ENCODE peak calls at places on chromosomes 5 and 9, in six cellular contexts. R, U, T, W, G and Y are unnamed samples. For H3K36me3, the result is how much of the 10 kb centered on the place peaks cover.

GRCh38 chr5:161889971-161890370 is 42.1 kb downstream of the GABRA1 start:
- DNase-seq in U (peak), R (no peak), T (no peak), G (no peak), W (peak), Y (no peak)

GRCh38 chr5:57858905-57859304 is 376.3 kb upstream of the ACTBL2 start:
- DNase-seq in T (peak), W (no peak), R (no peak), G (no peak), U (no peak), Y (peak)

GRCh38 chr5:135013947-135014570 is 20.0 kb downstream of the PITX1 start:
- DNase-seq in R (no peak), W (no peak), T (no peak), G (no peak), U (no peak), Y (peak)

GRCh38 chr5:81544351-81545001 is 150.5 kb upstream of the ACOT12 start:
- DNase-seq in U (no peak), T (no peak), G (no peak), R (no peak), W (no peak), Y (peak)

GRCh38 chr9:116555102-116555501 is 132.0 kb upstream of the TRIM32 start:
- DNase-seq in U (no peak), W (no peak), R (no peak), T (no peak), G (no peak), Y (no peak)

GRCh38 chr9:65400886-65401285 is 115.9 kb upstream of the FOXD4L5 start:
- DNase-seq in G (no peak), U (no peak), W (no peak), R (no peak), T (no peak), Y (no peak)

GRCh38 chr5:50853151-50853550 is 186.7 kb downstream of the PARP8 start:
- DNase-seq in R (no peak), G (no peak), T (no peak), U (no peak), W (no peak), Y (no peak)

GRCh38 chr5:40790947-40791593 is 7.1 kb downstream of the PRKAA1 start:
- DNase-seq in W (no peak), R (no peak), G (no peak), U (no peak), T (no peak), Y (peak)

GRCh38 chr5:136195971-136196577 is 3.1 kb upstream of the SMIM32 start:
- DNase-seq in U (no peak), W (no peak), T (no peak), G (no peak), R (no peak), Y (no peak)

GRCh38 chr9:81801190-81801589 is 111.8 kb upstream of the TLE1 start:
- DNase-seq in G (no peak), T (peak), W (no peak), U (no peak), R (no peak), Y (peak)

GRCh38 chr5:96247097-96247675 is 185.9 kb downstream of the PCSK1 start:
- DNase-seq in W (no peak), G (no peak), U (peak), T (peak), R (no peak), Y (peak)

GRCh38 chr5:135221696-135222095 is 177.3 kb downstream of the MACROH2A1 start:
- DNase-seq in W (no peak), T (no peak), U (no peak), G (no peak), R (no peak), Y (no peak)

GRCh38 chr5:74130141-74130897 is 504.3 kb downstream of the ARHGEF28 start:
- DNase-seq in G (no peak), R (no peak), T (no peak), W (no peak), U (peak), Y (no peak)

GRCh38 chr5:35687961-35688360 is 70.3 kb downstream of the SPEF2 start:
- DNase-seq in T (no peak), U (no peak), G (no peak), W (no peak), R (no peak), Y (no peak)

GRCh38 chr5:124172389-124173003 is 573.9 kb downstream of the ZNF608 start:
- DNase-seq in U (peak), T (no peak), W (no peak), R (no peak), G (no peak), Y (no peak)

GRCh38 chr9:4796988-4797956 is 4.5 kb downstream of the RCL1 start:
- DNase-seq in T (peak), U (peak), G (no peak), W (peak), R (peak), Y (peak)

GRCh38 chr5:93299596-93300308 is 281.3 kb downstream of the NR2F1-AS1 start:
- DNase-seq in U (peak), W (peak), R (no peak), T (no peak), G (peak), Y (no peak)

GRCh38 chr5:60679816-60680215 is 20.1 kb downstream of the DEPDC1B start:
- DNase-seq in G (no peak), U (no peak), R (no peak), T (no peak), W (no peak), Y (no peak)

GRCh38 chr9:36948051-36948450 is 86.0 kb downstream of the PAX5 start:
- DNase-seq in T (no peak), G (no peak), W (no peak), R (no peak), U (no peak), Y (no peak)

GRCh38 chr5:132493821-132494220 is 3.2 kb upstream of the IRF1 start:
- DNase-seq in W (no peak), R (no peak), T (no peak), G (no peak), U (no peak), Y (no peak)

GRCh38 chr5:119063579-119064379 is 7.1 kb upstream of the DMXL1 start:
- DNase-seq in W (no peak), U (no peak), G (no peak), R (no peak), T (peak), Y (peak)

GRCh38 chr9:5510991-5511390 is 660 bp downstream of the PDCD1LG2 start:
- DNase-seq in T (no peak), G (no peak), W (no peak), R (no peak), U (no peak), Y (peak)

GRCh38 chr5:55540024-55540423 is 5.3 kb upstream of the PLPP1 start:
- DNase-seq in G (no peak), T (peak), R (peak), W (no peak), U (no peak), Y (peak)

GRCh38 chr5:1410156-1411014 is 34.9 kb downstream of the SLC6A3 start:
- DNase-seq in G (no peak), U (no peak), W (no peak), T (no peak), R (no peak), Y (no peak)
- H3K23ac ChIP-seq in G (no peak), U (no peak), W (no peak), T (no peak), R (no peak), Y (no peak)

GRCh38 chr5:31452314-31452713 is 79.6 kb downstream of the DROSHA start:
- DNase-seq in R (no peak), W (no peak), U (no peak), T (no peak), G (no peak), Y (peak)
- H3K36me3 ChIP-seq in R (under half), W (half or more), U (under half), T (under half), G (under half), Y (under half)

DNA sequence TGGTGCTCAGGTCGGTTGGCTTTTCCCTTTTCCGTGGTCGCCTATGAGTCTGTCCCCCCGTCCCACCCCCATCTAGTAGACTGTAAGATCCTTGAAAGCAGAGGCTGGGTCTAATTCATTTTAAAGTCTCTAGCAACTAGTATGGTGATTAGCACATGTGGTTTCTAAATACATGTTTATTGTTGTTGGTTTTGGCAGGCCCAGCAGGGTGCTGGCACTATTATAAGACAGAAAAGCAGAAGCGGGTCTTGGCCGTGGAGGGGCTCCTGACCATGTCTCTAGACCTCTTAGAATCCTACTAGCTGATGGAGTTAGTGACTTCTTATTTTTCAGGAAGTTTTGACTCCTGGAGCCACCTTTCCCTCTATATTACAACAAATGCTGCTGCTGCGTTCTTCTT is 61.5 kb upstream of the TNFSF8 start:
- DNase-seq in U (no peak), W (no peak), T (no peak), G (no peak), R (no peak), Y (no peak)
- H3K23ac ChIP-seq in U (no peak), W (no peak), T (no peak), G (no peak), R (no peak), Y (no peak)

GRCh38 chr9:128349772-128350171 is 9.4 kb downstream of the SLC27A4 start:
- DNase-seq in G (no peak), R (no peak), W (no peak), T (no peak), U (no peak), Y (no peak)
- H3K36me3 ChIP-seq in G (under half), R (half or more), W (half or more), T (half or more), U (under half), Y (half or more)

GRCh38 chr9:89647366-89648128 is 42.7 kb downstream of the GADD45G start:
- DNase-seq in T (no peak), R (no peak), U (no peak), G (no peak), W (no peak), Y (no peak)

GRCh38 chr9:89642789-89643188 is 38.0 kb downstream of the GADD45G start:
- DNase-seq in T (no peak), U (peak), G (no peak), W (no peak), R (peak), Y (no peak)

GRCh38 chr9:89648247-89649000 is 43.6 kb downstream of the GADD45G start:
- DNase-seq in G (no peak), U (no peak), W (no peak), T (no peak), R (peak), Y (no peak)

GRCh38 chr9:89649045-89649691 is 44.4 kb downstream of the GADD45G start:
- DNase-seq in G (no peak), W (no peak), T (no peak), U (no peak), R (no peak), Y (no peak)

GRCh38 chr9:89646189-89646588 is 41.4 kb downstream of the GADD45G start:
- DNase-seq in U (no peak), T (no peak), R (no peak), G (no peak), W (no peak), Y (no peak)
- H3K23ac ChIP-seq in U (no peak), T (no peak), R (no peak), G (no peak), W (no peak), Y (no peak)

DNA sequence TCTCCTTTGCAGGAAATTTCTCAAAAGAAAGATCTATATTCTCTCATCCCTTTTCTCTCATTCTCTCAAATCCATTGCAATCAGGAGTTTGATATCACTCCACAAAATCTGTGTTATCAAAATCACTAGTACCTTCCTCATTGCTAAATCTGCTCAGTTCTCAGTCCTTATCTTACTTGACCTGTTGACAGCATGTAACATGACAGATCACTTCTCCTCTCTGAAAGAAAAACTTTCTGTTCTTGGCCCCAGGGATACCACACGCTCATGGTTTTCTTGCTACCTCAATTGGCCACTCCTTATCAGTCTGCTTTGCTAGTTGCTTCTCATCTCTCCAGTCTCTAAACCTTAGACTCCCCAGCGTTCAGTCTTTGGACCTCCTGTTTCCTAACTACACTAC is 22.1 kb downstream of the SRP19 start:
- DNase-seq in R (no peak), T (no peak), G (no peak), W (no peak), U (no peak), Y (no peak)
- H3K36me3 ChIP-seq in R (under half), T (under half), G (half or more), W (half or more), U (under half), Y (half or more)

GRCh38 chr5:83563631-83564030 is 92.1 kb downstream of the VCAN start:
- DNase-seq in U (no peak), G (no peak), T (no peak), W (no peak), R (peak), Y (no peak)
- H3K23ac ChIP-seq in U (no peak), G (no peak), T (no peak), W (no peak), R (no peak), Y (no peak)

GRCh38 chr5:43620944-43621505 is 18.0 kb downstream of the NNT start:
- DNase-seq in T (no peak), R (no peak), W (no peak), U (no peak), G (no peak), Y (no peak)
- H3K36me3 ChIP-seq in T (under half), R (under half), W (half or more), U (under half), G (under half), Y (under half)

GRCh38 chr5:14615365-14615764 is 33.8 kb downstream of the OTULINL start:
- DNase-seq in R (no peak), T (no peak), W (no peak), G (no peak), U (no peak), Y (no peak)
- H3K23ac ChIP-seq in R (no peak), T (no peak), W (no peak), G (no peak), U (no peak), Y (no peak)